ENCODE peak calls at places on chromosomes 13 and 19, in nine cellular contexts. Z, X, Y, H, B, D, T, W and Q are unnamed samples. For H3K27me3, the result is how much of the 10 kb centered on the place peaks cover.

GRCh38 chr13:62119739-62120700 is 704.4 kb upstream of the PCDH20 start:
- DNase-seq in Z (no peak), H (no peak), D (no peak), T (no peak), B (peak), Y (no peak), X (peak), W (no peak), Q (no peak)

GRCh38 chr19:46732966-46733692 is 12.7 kb upstream of the FKRP start:
- DNase-seq in D (no peak), Y (no peak), Z (peak), W (no peak), B (no peak), X (peak), T (peak), H (no peak), Q (no peak)

GRCh38 chr13:65347420-65348030 is 1882.6 kb downstream of the PCDH9 start:
- DNase-seq in Y (no peak), B (no peak), H (no peak), Z (no peak), T (no peak), X (no peak), D (no peak), W (no peak), Q (no peak)

GRCh38 chr13:26051231-26052135 is at the start of gene SHISA2:
- DNase-seq in W (no peak), D (peak), X (peak), B (peak), H (peak), T (peak), Z (no peak), Y (peak), Q (peak)

GRCh38 chr13:108595416-108596257 is 33.8 kb upstream of the MYO16 start:
- DNase-seq in T (no peak), X (peak), Y (no peak), W (no peak), B (no peak), H (no peak), D (no peak), Z (no peak), Q (no peak)

GRCh38 chr13:92379371-92379770 is 847.2 kb upstream of the GPC6 start:
- DNase-seq in W (no peak), D (no peak), X (no peak), H (no peak), Z (no peak), B (no peak), T (no peak), Y (no peak), Q (no peak)

GRCh38 chr13:99417821-99418662 is 83.2 kb upstream of the TM9SF2 start:
- DNase-seq in Y (no peak), T (peak), X (peak), D (no peak), B (no peak), Z (no peak), W (no peak), H (no peak), Q (no peak)

GRCh38 chr13:108266316-108266936 is 3.1 kb upstream of the TNFSF13B start:
- DNase-seq in D (no peak), B (no peak), T (no peak), Y (no peak), H (no peak), Z (no peak), X (no peak), W (no peak), Q (no peak)

GRCh38 chr19:42076375-42076944 is 494 bp downstream of the ZNF574 start:
- DNase-seq in T (peak), D (no peak), Z (no peak), B (no peak), H (peak), W (no peak), X (no peak), Y (no peak), Q (no peak)

GRCh38 chr19:5038631-5039271 is 69.8 kb downstream of the KDM4B start:
- DNase-seq in X (no peak), H (no peak), T (no peak), D (no peak), W (no peak), Y (no peak), B (peak), Z (no peak), Q (no peak)

GRCh38 chr13:41513600-41513999 is 56.2 kb downstream of the RGCC start:
- DNase-seq in H (no peak), X (no peak), W (no peak), B (no peak), Z (no peak), T (no peak), Y (no peak), D (no peak), Q (no peak)

GRCh38 chr13:32638739-32639138 is 52.5 kb downstream of the PDS5B start:
- DNase-seq in B (peak), Z (no peak), Y (no peak), H (no peak), T (no peak), W (no peak), X (no peak), D (no peak), Q (no peak)

GRCh38 chr13:40273173-40274000 is 393.1 kb downstream of the FOXO1 start:
- DNase-seq in B (no peak), Z (no peak), Y (no peak), T (no peak), H (no peak), X (no peak), D (no peak), W (no peak), Q (no peak)

GRCh38 chr13:23069571-23069970 is 111.2 kb upstream of the SGCG start:
- DNase-seq in T (no peak), H (no peak), X (peak), B (peak), Y (peak), D (no peak), W (no peak), Z (no peak), Q (no peak)

GRCh38 chr13:48398450-48399095 is 14.3 kb downstream of the LPAR6 start:
- DNase-seq in Y (no peak), H (no peak), T (no peak), Z (peak), W (no peak), X (no peak), B (no peak), D (peak), Q (no peak)

GRCh38 chr19:36257512-36257876 is 42.6 kb downstream of the ZNF146 start:
- DNase-seq in H (peak), Y (no peak), Z (no peak), B (peak), D (no peak), X (no peak), W (no peak), T (peak), Q (no peak)

GRCh38 chr13:110376120-110376519 is 69.0 kb downstream of the COL4A2 start:
- DNase-seq in Y (no peak), X (no peak), D (no peak), W (no peak), H (no peak), T (peak), B (no peak), Z (peak), Q (no peak)

GRCh38 chr13:52999093-52999696 is 29.4 kb upstream of the OLFM4 start:
- DNase-seq in Y (no peak), Z (no peak), B (no peak), T (no peak), W (no peak), X (no peak), D (no peak), H (no peak), Q (no peak)

GRCh38 chr13:38570706-38571105 is 116.2 kb upstream of the FREM2 start:
- DNase-seq in T (no peak), W (no peak), H (no peak), X (no peak), Z (no peak), Y (peak), D (peak), B (no peak), Q (no peak)

GRCh38 chr19:29623726-29624488 is 17.8 kb downstream of the POP4 start:
- DNase-seq in W (no peak), H (no peak), D (no peak), Z (no peak), X (no peak), T (no peak), B (no peak), Y (no peak), Q (no peak)

GRCh38 chr13:51734786-51735185 is 69.2 kb downstream of the DHRS12 start:
- DNase-seq in H (no peak), T (no peak), Z (no peak), X (peak), B (no peak), Y (no peak), W (no peak), D (no peak), Q (no peak)

GRCh38 chr19:35483089-35483488 is 7.2 kb downstream of the KRTDAP start:
- DNase-seq in Y (no peak), B (no peak), Z (no peak), T (no peak), D (no peak), X (no peak), W (no peak), H (no peak), Q (no peak)

GRCh38 chr13:81577601-81578000 is 1236.7 kb upstream of the SPRY2 start:
- DNase-seq in X (peak), T (no peak), B (peak), D (no peak), W (no peak), Y (no peak), H (no peak), Z (no peak), Q (no peak)

GRCh38 chr19:53786744-53787143 is 37.4 kb downstream of the NLRP12 start:
- DNase-seq in W (no peak), B (no peak), T (no peak), H (no peak), Z (no peak), X (no peak), Y (no peak), D (no peak), Q (no peak)

GRCh38 chr19:9836021-9836420 is 903 bp downstream of the PIN1 start:
- DNase-seq in X (no peak), B (peak), H (no peak), T (peak), D (no peak), Y (no peak), W (no peak), Z (peak), Q (no peak)

DNA sequence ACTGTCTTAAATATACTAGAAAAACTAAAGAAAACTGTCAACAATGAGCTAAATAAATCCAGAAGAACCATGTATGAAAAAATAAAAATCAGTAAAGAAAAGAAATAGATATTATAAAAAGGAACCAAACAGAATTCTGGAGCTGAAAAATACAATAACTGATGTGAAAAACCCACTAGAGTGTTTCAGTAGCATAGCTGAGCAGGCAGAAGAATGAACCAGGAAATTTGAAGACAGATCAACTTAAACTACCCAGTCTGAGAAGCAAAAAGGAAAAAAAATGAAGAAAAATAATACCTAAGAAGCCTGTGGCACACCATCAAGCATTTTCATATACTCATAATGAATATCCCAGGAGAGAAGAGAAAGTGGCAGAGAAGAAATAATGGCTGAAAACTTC is 240.1 kb upstream of the RXFP2 start:
- DNase-seq in D (no peak), X (no peak), Z (no peak), Y (no peak), T (no peak), H (no peak), B (no peak), W (no peak), Q (no peak)
- H3K27ac ChIP-seq in D (no peak), X (no peak), Z (no peak), Y (no peak), T (no peak), H (no peak), B (no peak), W (no peak), Q (no peak)

DNA sequence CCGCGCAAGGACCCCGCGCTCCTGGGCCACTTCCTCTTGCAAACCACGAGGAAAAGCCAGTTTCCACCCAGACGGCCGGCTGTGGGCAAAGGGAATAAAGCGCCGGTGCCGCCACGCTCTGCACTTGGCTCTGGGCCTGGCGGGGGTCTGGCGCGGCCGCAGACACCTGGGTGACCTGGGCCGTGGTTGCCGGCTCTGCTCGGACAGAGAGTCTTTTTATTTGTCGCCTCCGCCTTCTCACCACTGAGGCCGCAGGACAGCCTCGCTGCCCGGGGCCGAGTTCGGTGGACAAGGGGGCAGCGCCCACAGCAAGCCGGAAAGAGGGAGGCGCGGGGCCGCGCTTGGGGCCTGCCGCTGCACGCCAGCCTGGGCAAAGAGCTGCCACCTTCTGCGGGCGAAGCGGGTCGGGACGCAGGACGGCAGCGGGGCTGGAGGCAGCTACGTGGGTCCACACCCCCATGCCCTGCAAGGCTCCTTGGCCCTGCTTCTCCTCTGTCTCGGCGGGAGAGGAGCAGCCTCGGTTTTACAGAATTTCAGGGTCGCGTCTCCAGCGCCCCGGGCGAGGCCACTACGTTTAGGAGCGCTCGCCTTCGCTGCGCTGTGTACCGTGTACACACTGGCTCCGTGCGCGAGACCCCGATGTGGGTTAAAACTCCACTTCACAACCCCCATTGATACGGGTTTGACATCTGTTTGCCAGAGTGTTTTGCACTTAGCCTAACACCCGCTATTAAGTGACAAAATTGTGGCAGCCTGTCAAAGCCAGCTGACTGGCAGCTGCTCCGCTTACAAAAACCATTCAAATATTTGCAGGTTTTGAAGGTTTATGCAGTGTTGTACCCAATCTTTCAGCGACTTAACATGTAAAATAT is 13.0 kb upstream of the SOX1 start:
- DNase-seq in Y (no peak), B (no peak), W (no peak), X (no peak), T (no peak), D (no peak), Z (no peak), H (no peak), Q (no peak)
- H3K27me3 ChIP-seq in Y (half or more), B (half or more), W (under half), X (under half), T (under half), D (under half), Z (half or more), H (half or more), Q (half or more)

GRCh38 chr19:51739466-51740213 is 12.0 kb downstream of the FPR1 start:
- DNase-seq in Z (no peak), B (no peak), X (no peak), T (no peak), D (no peak), Y (no peak), W (no peak), H (no peak), Q (no peak)

GRCh38 chr19:51740356-51740755 is 11.3 kb downstream of the FPR1 start:
- DNase-seq in D (no peak), Y (no peak), Z (no peak), H (no peak), W (no peak), B (no peak), X (no peak), T (no peak), Q (no peak)

GRCh38 chr19:51735759-51736449 is 12.1 kb upstream of the HAS1 start:
- DNase-seq in W (peak), T (peak), Y (no peak), Z (peak), B (peak), D (no peak), X (peak), H (no peak), Q (no peak)

GRCh38 chr19:51733742-51734522 is 10.1 kb upstream of the HAS1 start:
- DNase-seq in B (no peak), Y (no peak), W (no peak), Z (no peak), X (no peak), T (no peak), H (no peak), D (no peak), Q (no peak)

GRCh38 chr19:51737924-51738323 is 13.8 kb downstream of the FPR1 start:
- DNase-seq in Z (no peak), H (no peak), T (no peak), B (no peak), X (no peak), Y (no peak), D (no peak), W (no peak), Q (no peak)
- H3K27ac ChIP-seq in Z (no peak), H (no peak), T (no peak), B (no peak), X (no peak), Y (no peak), D (no peak), W (no peak), Q (no peak)

DNA sequence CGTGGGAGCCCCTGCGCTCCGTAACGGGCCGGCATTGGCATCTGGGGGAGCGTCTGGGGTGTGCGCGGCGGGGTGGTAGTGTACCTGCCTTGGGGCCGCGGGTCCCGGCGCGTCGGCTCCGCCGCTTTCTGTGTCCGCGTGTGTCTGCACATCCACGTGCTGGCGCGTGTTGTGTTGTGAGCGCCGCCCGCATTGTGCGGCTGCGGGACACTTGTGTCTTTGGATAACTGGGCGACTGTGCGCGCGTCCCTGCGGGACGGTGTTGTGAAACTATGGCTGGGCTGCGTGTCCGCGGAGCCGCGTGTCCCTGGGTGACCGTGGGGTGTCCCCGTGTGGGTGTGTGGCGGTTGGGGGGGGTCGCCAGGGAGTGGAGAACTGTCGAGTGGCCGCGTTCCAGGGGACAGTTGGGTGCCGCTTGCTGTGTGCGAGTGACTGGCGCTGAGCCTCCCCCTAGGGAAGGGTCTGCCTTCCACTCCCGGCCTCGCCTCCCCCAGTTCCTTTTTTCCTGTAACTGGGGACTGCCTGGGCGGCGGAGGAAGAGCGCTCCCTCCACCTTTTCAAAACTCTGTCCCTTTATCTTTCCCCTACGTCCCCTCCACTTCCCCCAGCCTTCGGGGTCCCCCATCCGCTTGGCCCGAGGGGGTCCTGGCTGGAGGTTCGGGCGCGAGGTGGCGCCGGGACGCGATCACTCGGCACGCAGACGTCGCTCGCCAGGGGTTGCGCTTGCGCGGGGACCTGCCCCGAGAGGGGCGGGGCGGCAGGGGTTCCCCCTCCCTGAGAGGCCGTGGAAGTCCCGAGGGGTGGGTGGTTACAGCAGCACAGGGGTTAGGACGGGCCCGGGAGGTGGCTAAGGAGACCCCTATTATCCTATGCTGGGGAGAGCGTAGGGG is 5.6 kb upstream of the NFIC start:
- DNase-seq in Z (no peak), T (peak), Y (no peak), D (no peak), H (peak), B (peak), W (no peak), X (no peak), Q (no peak)
- H3K27me3 ChIP-seq in Z (under half), T (under half), Y (under half), D (under half), H (under half), B (half or more), W (under half), X (under half), Q (half or more)